ENCODE peak calls at places on chromosomes 1 and 21, in eight cellular contexts. One of them, this sample, is unnamed.

GRCh38 chr1:84613026-84613425 is 38.8 kb upstream of the CTBS start:
- DNase-seq in NCI-H1092 treated with DMSO at 0.1 percent for 48 hours: no peak
- DNase-seq in iris pigment epithelial cell: peak; percentile 51
- DNase-seq in activated naive CD4-positive, alpha-beta T cell: no peak
- DNase-seq in WTC11: no peak
- DNase-seq in bronchial epithelial cell: peak; percentile 53
- DNase-seq in activated CD4-positive, alpha-beta T cell treated with anti-CD3 and anti-CD28 coated beads for 24 hours: no peak
- DNase-seq in NCI-H1436: no peak
- DNase-seq in this sample: no peak

GRCh38 chr1:61157420-61157987 is 75.1 kb downstream of the NFIA start:
- DNase-seq in NCI-H1092 treated with DMSO at 0.1 percent for 48 hours: no peak
- DNase-seq in iris pigment epithelial cell: peak; percentile 91
- DNase-seq in activated naive CD4-positive, alpha-beta T cell: no peak
- DNase-seq in WTC11: no peak
- DNase-seq in bronchial epithelial cell: no peak
- DNase-seq in activated CD4-positive, alpha-beta T cell treated with anti-CD3 and anti-CD28 coated beads for 24 hours: no peak
- DNase-seq in NCI-H1436: no peak
- DNase-seq in this sample: peak; percentile 77

GRCh38 chr1:36771678-36772284 is 262.5 kb downstream of the GRIK3 start:
- DNase-seq in NCI-H1092 treated with DMSO at 0.1 percent for 48 hours: peak; percentile 97
- DNase-seq in iris pigment epithelial cell: no peak
- DNase-seq in activated naive CD4-positive, alpha-beta T cell: no peak
- DNase-seq in WTC11: peak; percentile 35
- DNase-seq in bronchial epithelial cell: no peak
- DNase-seq in activated CD4-positive, alpha-beta T cell treated with anti-CD3 and anti-CD28 coated beads for 24 hours: no peak
- DNase-seq in NCI-H1436: no peak
- DNase-seq in this sample: no peak

GRCh38 chr1:117182271-117182670 is 28.5 kb downstream of the VTCN1 start:
- DNase-seq in NCI-H1092 treated with DMSO at 0.1 percent for 48 hours: no peak
- DNase-seq in iris pigment epithelial cell: no peak
- DNase-seq in activated naive CD4-positive, alpha-beta T cell: no peak
- DNase-seq in WTC11: no peak
- DNase-seq in bronchial epithelial cell: no peak
- DNase-seq in activated CD4-positive, alpha-beta T cell treated with anti-CD3 and anti-CD28 coated beads for 24 hours: no peak
- DNase-seq in NCI-H1436: no peak
- DNase-seq in this sample: no peak

GRCh38 chr21:15062566-15062965 is 2.2 kb downstream of the NRIP1 start:
- DNase-seq in NCI-H1092 treated with DMSO at 0.1 percent for 48 hours: no peak
- DNase-seq in iris pigment epithelial cell: peak; percentile 32
- DNase-seq in activated naive CD4-positive, alpha-beta T cell: no peak
- DNase-seq in WTC11: no peak
- DNase-seq in bronchial epithelial cell: peak; percentile 54
- DNase-seq in activated CD4-positive, alpha-beta T cell treated with anti-CD3 and anti-CD28 coated beads for 24 hours: no peak
- DNase-seq in NCI-H1436: no peak
- DNase-seq in this sample: no peak

GRCh38 chr1:159936284-159936904 is 9.0 kb downstream of the IGSF9 start:
- DNase-seq in NCI-H1092 treated with DMSO at 0.1 percent for 48 hours: peak; percentile 44
- DNase-seq in iris pigment epithelial cell: peak; percentile 16
- DNase-seq in activated naive CD4-positive, alpha-beta T cell: peak; percentile 86
- DNase-seq in WTC11: peak; percentile 94
- DNase-seq in bronchial epithelial cell: no peak
- DNase-seq in activated CD4-positive, alpha-beta T cell treated with anti-CD3 and anti-CD28 coated beads for 24 hours: peak; percentile 74
- DNase-seq in NCI-H1436: peak; percentile 54
- DNase-seq in this sample: peak; percentile 36

GRCh38 chr1:85581802-85582686 is 1.5 kb downstream of the CCN1 start:
- DNase-seq in NCI-H1092 treated with DMSO at 0.1 percent for 48 hours: no peak
- DNase-seq in iris pigment epithelial cell: peak; percentile 83
- DNase-seq in activated naive CD4-positive, alpha-beta T cell: no peak
- DNase-seq in WTC11: peak; percentile 43
- DNase-seq in bronchial epithelial cell: peak; percentile 77
- DNase-seq in activated CD4-positive, alpha-beta T cell treated with anti-CD3 and anti-CD28 coated beads for 24 hours: no peak
- DNase-seq in NCI-H1436: no peak
- DNase-seq in this sample: no peak

GRCh38 chr1:71350805-71351204 is 270.0 kb upstream of the ZRANB2 start:
- DNase-seq in NCI-H1092 treated with DMSO at 0.1 percent for 48 hours: no peak
- DNase-seq in iris pigment epithelial cell: peak; percentile 71
- DNase-seq in activated naive CD4-positive, alpha-beta T cell: no peak
- DNase-seq in WTC11: no peak
- DNase-seq in bronchial epithelial cell: peak; percentile 1
- DNase-seq in activated CD4-positive, alpha-beta T cell treated with anti-CD3 and anti-CD28 coated beads for 24 hours: no peak
- DNase-seq in NCI-H1436: no peak
- DNase-seq in this sample: no peak

GRCh38 chr1:78591971-78592370 is 28.3 kb upstream of the IFI44L start:
- DNase-seq in NCI-H1092 treated with DMSO at 0.1 percent for 48 hours: no peak
- DNase-seq in iris pigment epithelial cell: no peak
- DNase-seq in activated naive CD4-positive, alpha-beta T cell: no peak
- DNase-seq in WTC11: no peak
- DNase-seq in bronchial epithelial cell: no peak
- DNase-seq in activated CD4-positive, alpha-beta T cell treated with anti-CD3 and anti-CD28 coated beads for 24 hours: no peak
- DNase-seq in NCI-H1436: no peak
- DNase-seq in this sample: no peak

GRCh38 chr1:233113009-233113712 is 162.8 kb downstream of the NTPCR start:
- DNase-seq in NCI-H1092 treated with DMSO at 0.1 percent for 48 hours: no peak
- DNase-seq in iris pigment epithelial cell: peak; percentile 100
- DNase-seq in activated naive CD4-positive, alpha-beta T cell: no peak
- DNase-seq in WTC11: no peak
- DNase-seq in bronchial epithelial cell: peak; percentile 100
- DNase-seq in activated CD4-positive, alpha-beta T cell treated with anti-CD3 and anti-CD28 coated beads for 24 hours: no peak
- DNase-seq in NCI-H1436: no peak
- DNase-seq in this sample: peak; percentile 97